ENCODE peak calls at places on chromosomes 7 and 10, in six cellular contexts. N is GM23338, D is Panc1, E is suprapubic skin, G is transverse colon, R is prostate gland. C is an unnamed sample.

GRCh38 chr7:110076194-110076593 is 1014.7 kb upstream of the LRRN3 start:
- DNase-seq in N (no peak), E (no peak), R (no peak), G (no peak), D (no peak), C (no peak)

GRCh38 chr10:53719658-53720057 is 947.1 kb upstream of the MBL2 start:
- DNase-seq in E (no peak), R (no peak), D (no peak), N (no peak), G (no peak), C (no peak)

GRCh38 chr10:110860576-110861241 is 11.0 kb upstream of the PDCD4 start:
- DNase-seq in G (peak), D (no peak), N (no peak), E (no peak), R (no peak), C (peak)

GRCh38 chr7:2019693-2020511 is 212.8 kb downstream of the MAD1L1 start:
- DNase-seq in E (peak), N (no peak), G (peak), D (no peak), R (no peak), C (no peak)

GRCh38 chr7:140607441-140607989 is 33.1 kb downstream of the DENND2A start:
- DNase-seq in R (no peak), E (peak), G (peak), D (no peak), N (no peak), C (no peak)

GRCh38 chr7:100490483-100491191 is 6.9 kb downstream of the NYAP1 start:
- DNase-seq in D (no peak), N (no peak), R (no peak), G (no peak), E (no peak), C (no peak)

GRCh38 chr10:34033067-34033466 is 698.6 kb upstream of the NRP1 start:
- DNase-seq in N (no peak), G (no peak), E (no peak), D (no peak), R (no peak), C (no peak)

GRCh38 chr7:94041529-94041928 is 37.4 kb upstream of the BET1 start:
- DNase-seq in G (no peak), N (no peak), E (no peak), R (no peak), D (no peak), C (no peak)

GRCh38 chr10:122504551-122504950 is 43.2 kb downstream of the HTRA1 start:
- DNase-seq in N (no peak), G (peak), D (no peak), E (no peak), R (peak), C (no peak)

GRCh38 chr10:74207681-74208080 is 56.7 kb downstream of the ADK start:
- DNase-seq in E (no peak), N (no peak), R (no peak), G (no peak), D (no peak), C (no peak)

GRCh38 chr10:60353519-60354258 is 36.0 kb downstream of the ANK3 start:
- DNase-seq in N (no peak), G (no peak), D (no peak), R (no peak), E (no peak), C (no peak)

GRCh38 chr10:17428616-17429097 is 25.7 kb downstream of the ST8SIA6 start:
- DNase-seq in R (no peak), D (no peak), E (no peak), G (peak), N (peak), C (no peak)

GRCh38 chr10:76492678-76493472 is 1061.5 kb downstream of the LRMDA start:
- DNase-seq in N (no peak), R (no peak), G (no peak), D (no peak), E (no peak), C (no peak)

GRCh38 chr10:22228943-22229755 is 11.3 kb upstream of the EBLN1 start:
- DNase-seq in N (peak), R (peak), D (peak), E (peak), G (peak), C (no peak)
- TF ChIP-seq POLR2AphosphoS5 in N (no peak), R (peak), D (no peak), E (peak), G (peak), C (peak)

GRCh38 chr7:102994567-102994966 is 80.0 kb downstream of the FBXL13 start:
- DNase-seq in D (no peak), R (no peak), E (no peak), G (no peak), N (no peak), C (no peak)

GRCh38 chr7:102992820-102993531 is 80.2 kb downstream of the LRRC17 start:
- DNase-seq in D (peak), R (no peak), G (no peak), N (no peak), E (no peak), C (no peak)

GRCh38 chr7:102991540-102992214 is 78.9 kb downstream of the LRRC17 start:
- DNase-seq in R (peak), N (no peak), D (peak), G (peak), E (no peak), C (no peak)

GRCh38 chr7:102992509-102992819 is 79.7 kb downstream of the LRRC17 start:
- DNase-seq in R (no peak), D (no peak), N (no peak), G (no peak), E (no peak), C (no peak)

GRCh38 chr7:102993532-102994029 is 80.8 kb downstream of the LRRC17 start:
- DNase-seq in E (no peak), R (no peak), G (no peak), D (peak), N (no peak), C (no peak)
- H3K4me3 ChIP-seq in E (no peak), R (no peak), G (no peak), D (no peak), N (no peak), C (no peak)

GRCh38 chr7:108078156-108078781 is 51.9 kb downstream of the LAMB4 start:
- DNase-seq in G (no peak), D (no peak), R (no peak), E (no peak), N (no peak), C (no peak)
- H3K27ac ChIP-seq in G (no peak), D (no peak), R (no peak), E (no peak), N (no peak), C (no peak)

GRCh38 chr7:106731207-106731606 is 70.2 kb upstream of the CCDC71L start:
- DNase-seq in D (no peak), N (no peak), E (no peak), R (no peak), G (no peak), C (no peak)

GRCh38 chr7:106730021-106730420 is 69.1 kb upstream of the CCDC71L start:
- DNase-seq in N (no peak), G (no peak), R (no peak), D (no peak), E (no peak), C (no peak)

GRCh38 chr7:106735637-106736036 is 74.7 kb upstream of the CCDC71L start:
- DNase-seq in R (no peak), D (no peak), N (no peak), E (no peak), G (no peak), C (no peak)

GRCh38 chr7:106731637-106732036 is 70.7 kb upstream of the CCDC71L start:
- DNase-seq in E (no peak), R (no peak), N (no peak), D (no peak), G (no peak), C (no peak)

DNA sequence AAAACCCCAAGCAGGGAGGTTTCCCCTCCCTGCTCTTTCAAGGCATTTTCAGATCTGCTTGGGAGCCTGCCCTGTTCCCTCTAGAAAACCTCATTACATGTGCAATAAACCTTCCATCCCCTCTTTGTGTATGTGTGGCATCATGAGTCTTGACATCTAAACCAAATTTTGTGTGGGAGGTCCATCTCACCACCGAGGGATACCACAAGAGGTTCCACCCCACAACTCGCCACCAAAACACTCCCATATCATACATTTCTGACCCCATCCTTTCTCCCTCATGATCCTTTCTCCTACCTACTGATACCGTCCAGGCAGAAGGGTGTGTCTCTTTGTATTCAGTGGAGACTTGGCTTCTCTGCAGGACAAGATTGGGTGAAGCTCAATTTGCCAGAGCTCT is 71.1 kb upstream of the CCDC71L start:
- DNase-seq in R (no peak), N (no peak), E (no peak), G (no peak), D (no peak), C (no peak)
- TF ChIP-seq POLR2AphosphoS5 in R (no peak), N (no peak), E (no peak), G (no peak), D (no peak), C (no peak)

GRCh38 chr10:29590598-29591415 is 44.0 kb downstream of the SVIL start:
- DNase-seq in N (peak), E (no peak), D (peak), G (no peak), R (no peak), C (no peak)
- H3K4me3 ChIP-seq in N (no peak), E (peak), D (no peak), G (no peak), R (no peak), C (no peak)

GRCh38 chr7:114930107-114930521 is 8.2 kb downstream of the MDFIC start:
- DNase-seq in R (no peak), G (no peak), N (peak), D (no peak), E (no peak), C (no peak)
- H3K27ac ChIP-seq in R (no peak), G (peak), N (peak), D (no peak), E (no peak), C (peak)

GRCh38 chr7:129825554-129826267 is 127.0 kb downstream of the UBE2H start:
- DNase-seq in G (peak), N (peak), E (peak), R (peak), D (peak), C (no peak)
- TF ChIP-seq POLR2AphosphoS5 in G (no peak), N (no peak), E (no peak), R (no peak), D (no peak), C (no peak)

GRCh38 chr7:128910569-128910945 is at the start of gene KCP:
- DNase-seq in N (no peak), D (no peak), R (no peak), E (no peak), G (no peak), C (no peak)
- H3K4me3 ChIP-seq in N (peak), D (no peak), R (peak), E (peak), G (no peak), C (peak)

C was measured in vagina.